ENCODE peak calls at places on chromosomes 5 and 9, in seven cellular contexts. X is colonic mucosa; V is endodermal cell; U is HCT116; P is CD8-positive, alpha-beta memory T cell; D is pancreas; O is psoas muscle. C is an unnamed sample. For H3K9me3, the result is how much of the 10 kb centered on the place peaks cover.

GRCh38 chr9:21801683-21802417 is 586 bp upstream of the MTAP start:
- DNase-seq in P (peak), D (peak), O (peak), X (peak), U (peak), V (peak), C (peak)

GRCh38 chr9:19231126-19232035 is 888 bp downstream of the DENND4C start:
- DNase-seq in P (no peak), D (no peak), O (no peak), V (no peak), U (no peak), X (peak), C (peak)

GRCh38 chr5:1549631-1550030 is 25.9 kb upstream of the LPCAT1 start:
- DNase-seq in U (no peak), O (no peak), P (no peak), X (no peak), D (no peak), V (no peak), C (no peak)

GRCh38 chr5:172428224-172429166 is 25.8 kb downstream of the SH3PXD2B start:
- DNase-seq in X (no peak), U (no peak), D (no peak), O (no peak), P (no peak), V (no peak), C (no peak)

GRCh38 chr9:36063804-36064447 is 27.2 kb downstream of the RECK start:
- DNase-seq in U (no peak), X (no peak), O (no peak), P (no peak), D (no peak), V (no peak), C (no peak)

GRCh38 chr5:82413302-82414042 is 135.3 kb upstream of the RPS23 start:
- DNase-seq in U (no peak), V (no peak), X (no peak), P (no peak), O (no peak), D (no peak), C (no peak)

GRCh38 chr5:374631-375335 is 53.3 kb downstream of the AHRR start:
- DNase-seq in V (peak), P (no peak), O (no peak), D (no peak), U (no peak), X (peak), C (peak)

GRCh38 chr9:93895535-93895934 is 59.6 kb downstream of the BARX1 start:
- DNase-seq in O (no peak), D (peak), U (no peak), P (peak), V (peak), X (no peak), C (peak)

GRCh38 chr5:87383216-87383615 is 29.5 kb downstream of the CCNH start:
- DNase-seq in U (no peak), D (no peak), P (no peak), O (no peak), V (no peak), X (no peak), C (no peak)

GRCh38 chr9:35001285-35001677 is 11.7 kb downstream of the DNAJB5 start:
- DNase-seq in D (no peak), P (no peak), V (no peak), O (no peak), X (no peak), U (no peak), C (no peak)

GRCh38 chr5:51433052-51433710 is 49.9 kb downstream of the ISL1 start:
- DNase-seq in V (no peak), D (no peak), U (peak), X (no peak), P (no peak), O (no peak), C (no peak)

GRCh38 chr5:5699062-5699461 is 276.6 kb downstream of the ICE1 start:
- DNase-seq in X (no peak), O (no peak), P (no peak), V (peak), D (no peak), U (no peak), C (no peak)

GRCh38 chr5:74837115-74837514 is 29.1 kb downstream of the FAM169A start:
- DNase-seq in U (no peak), X (no peak), O (no peak), V (no peak), P (no peak), D (no peak), C (no peak)

GRCh38 chr9:8160787-8161186 is 361.2 kb upstream of the DMAC1 start:
- DNase-seq in O (no peak), P (no peak), X (no peak), V (no peak), D (no peak), U (no peak), C (no peak)

GRCh38 chr5:161804263-161804662 is 43.7 kb upstream of the GABRA1 start:
- DNase-seq in U (no peak), V (peak), X (no peak), P (no peak), D (no peak), O (no peak), C (no peak)

GRCh38 chr5:118553662-118554061 is 434.7 kb downstream of the DTWD2 start:
- DNase-seq in U (no peak), V (no peak), X (no peak), P (no peak), D (no peak), O (peak), C (no peak)

GRCh38 chr9:12426198-12426864 is 266.9 kb upstream of the TYRP1 start:
- DNase-seq in D (no peak), O (no peak), U (no peak), V (peak), X (no peak), P (no peak), C (no peak)

GRCh38 chr5:89083791-89084190 is 200.8 kb upstream of the MEF2C start:
- DNase-seq in X (no peak), D (no peak), P (no peak), O (no peak), U (no peak), V (no peak), C (no peak)

GRCh38 chr9:121121582-121122087 is 46.9 kb downstream of the CNTRL start:
- DNase-seq in V (peak), P (peak), O (peak), D (peak), X (peak), U (peak), C (peak)

GRCh38 chr9:116337015-116337414 is 183.4 kb downstream of the PAPPA start:
- DNase-seq in D (no peak), P (no peak), V (peak), O (no peak), X (no peak), U (no peak), C (no peak)

GRCh38 chr9:134566196-134566822 is 75.3 kb upstream of the COL5A1 start:
- DNase-seq in U (no peak), P (no peak), D (no peak), X (no peak), V (peak), O (no peak), C (no peak)

GRCh38 chr5:175860531-175861045 is 10.8 kb upstream of the CPLX2 start:
- DNase-seq in D (no peak), O (no peak), U (no peak), V (no peak), P (no peak), X (no peak), C (no peak)

GRCh38 chr5:133385346-133385745 is 227.0 kb downstream of the FSTL4 start:
- DNase-seq in P (no peak), O (no peak), X (no peak), U (no peak), V (no peak), D (no peak), C (no peak)

GRCh38 chr9:122463828-122464632 is 13.7 kb downstream of the OR1J1 start:
- DNase-seq in O (no peak), P (no peak), D (no peak), U (peak), V (peak), X (no peak), C (no peak)

GRCh38 chr9:36207546-36208012 is 16.9 kb downstream of the CLTA start:
- DNase-seq in P (no peak), U (no peak), X (no peak), O (no peak), D (no peak), V (no peak), C (no peak)

GRCh38 chr5:73694089-73694488 is 68.1 kb downstream of the ARHGEF28 start:
- DNase-seq in P (no peak), D (no peak), X (no peak), O (no peak), U (no peak), V (no peak), C (no peak)

GRCh38 chr5:746258-746761 is 38.2 kb downstream of the ZDHHC11B start:
- DNase-seq in D (peak), V (no peak), X (no peak), O (no peak), P (no peak), U (no peak), C (no peak)

GRCh38 chr5:78509884-78510769 is 138.4 kb downstream of the LHFPL2 start:
- DNase-seq in V (peak), U (no peak), D (peak), O (peak), X (peak), P (no peak), C (peak)

GRCh38 chr5:113510836-113511451 is 2.5 kb upstream of the YTHDC2 start:
- DNase-seq in U (peak), P (no peak), O (no peak), D (no peak), V (no peak), X (no peak), C (no peak)

GRCh38 chr9:125262217-125262991 is 778 bp downstream of the GAPVD1 start:
- DNase-seq in X (no peak), U (no peak), O (no peak), V (no peak), D (no peak), P (no peak), C (no peak)

GRCh38 chr9:92714016-92714415 is 44.1 kb upstream of the IPPK start:
- DNase-seq in V (no peak), P (no peak), U (no peak), D (no peak), X (no peak), O (no peak), C (no peak)

GRCh38 chr9:80485420-80485819 is 913.7 kb downstream of the TLE4 start:
- DNase-seq in P (no peak), X (no peak), D (no peak), V (no peak), O (no peak), U (no peak), C (no peak)

GRCh38 chr5:68500828-68501227 is 285.3 kb downstream of the PIK3R1 start:
- DNase-seq in X (no peak), O (no peak), V (no peak), U (no peak), D (no peak), P (no peak), C (no peak)

GRCh38 chr5:89597878-89598277 is 714.9 kb upstream of the MEF2C start:
- DNase-seq in U (no peak), V (no peak), P (no peak), X (no peak), D (no peak), O (no peak), C (no peak)

GRCh38 chr9:92496401-92496800 is 14.1 kb upstream of the ASPN start:
- DNase-seq in V (no peak), P (no peak), D (no peak), U (no peak), X (no peak), O (no peak), C (no peak)

GRCh38 chr9:90813523-90813922 is 11.9 kb downstream of the SYK start:
- DNase-seq in X (no peak), V (no peak), D (no peak), O (no peak), U (no peak), P (no peak), C (no peak)

GRCh38 chr9:114287001-114287762 is 35.7 kb upstream of the ORM1 start:
- DNase-seq in X (no peak), O (peak), P (peak), D (no peak), U (no peak), V (peak), C (no peak)

DNA sequence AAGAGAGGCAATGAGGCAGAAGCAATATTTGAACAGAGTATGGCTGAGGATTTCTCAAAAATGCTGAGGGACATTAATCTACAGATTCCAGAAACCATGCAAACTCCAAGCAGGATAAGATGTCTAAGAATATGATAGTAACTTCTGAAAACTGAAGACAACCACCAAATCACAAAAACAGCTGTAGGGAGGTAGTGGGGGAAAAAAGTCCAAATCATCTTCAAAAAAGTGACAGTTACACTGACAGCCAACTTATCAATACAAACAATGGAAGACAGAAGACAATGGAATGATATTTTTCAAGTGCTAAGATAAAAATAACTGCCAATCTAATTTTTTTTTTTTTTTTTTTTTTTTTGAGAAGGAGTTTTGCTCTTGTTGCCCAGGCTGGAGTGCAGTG is 30.5 kb downstream of the CMYA5 start:
- DNase-seq in U (no peak), P (no peak), O (no peak), X (no peak), D (no peak), V (no peak), C (no peak)
- H3K27ac ChIP-seq in U (no peak), P (no peak), O (peak), X (no peak), D (no peak), V (no peak), C (no peak)

GRCh38 chr9:137971477-137972138 is 94.0 kb downstream of the CACNA1B start:
- DNase-seq in P (no peak), D (no peak), X (no peak), U (no peak), O (no peak), V (peak), C (no peak)
- H3K9me3 ChIP-seq in P (under half), D (under half), X (under half), U (under half), O (under half), V (under half), C (under half)

GRCh38 chr9:137723396-137724113 is 104.8 kb downstream of the EHMT1 start:
- DNase-seq in V (no peak), D (no peak), U (no peak), X (no peak), P (peak), O (no peak), C (no peak)

GRCh38 chr9:137721479-137721878 is 102.7 kb downstream of the EHMT1 start:
- DNase-seq in O (no peak), V (no peak), P (no peak), U (no peak), X (no peak), D (no peak), C (no peak)

GRCh38 chr9:137724114-137724445 is 105.3 kb downstream of the EHMT1 start:
- DNase-seq in P (no peak), D (no peak), X (no peak), O (no peak), V (peak), U (no peak), C (no peak)

GRCh38 chr9:137721899-137722298 is 103.1 kb downstream of the EHMT1 start:
- DNase-seq in U (no peak), V (no peak), P (no peak), X (no peak), O (no peak), D (no peak), C (no peak)

DNA sequence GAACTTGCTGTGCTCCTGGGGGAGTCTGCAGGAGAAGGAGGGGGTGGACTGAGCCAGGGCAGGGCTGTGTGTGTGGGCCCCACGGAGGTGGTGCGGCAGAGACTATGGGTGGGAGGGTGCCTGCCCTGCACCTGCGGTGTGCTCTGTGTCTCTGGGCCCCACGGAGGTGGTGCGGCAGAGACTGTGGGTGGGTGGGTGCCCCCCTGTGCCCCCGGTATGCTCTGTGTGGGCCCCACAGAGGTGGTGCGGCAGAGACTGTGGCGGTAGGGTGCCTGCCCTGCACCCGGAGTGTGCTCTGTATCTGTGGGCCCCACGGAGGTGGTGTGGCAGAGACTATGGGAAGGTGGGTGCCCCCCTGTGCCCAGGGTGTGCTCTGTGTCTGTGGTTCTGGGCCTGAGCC is 103.7 kb downstream of the EHMT1 start:
- DNase-seq in X (no peak), D (no peak), V (no peak), U (no peak), O (no peak), P (no peak), C (no peak)
- H3K27ac ChIP-seq in X (no peak), D (no peak), V (no peak), U (no peak), O (no peak), P (no peak), C (no peak)

DNA sequence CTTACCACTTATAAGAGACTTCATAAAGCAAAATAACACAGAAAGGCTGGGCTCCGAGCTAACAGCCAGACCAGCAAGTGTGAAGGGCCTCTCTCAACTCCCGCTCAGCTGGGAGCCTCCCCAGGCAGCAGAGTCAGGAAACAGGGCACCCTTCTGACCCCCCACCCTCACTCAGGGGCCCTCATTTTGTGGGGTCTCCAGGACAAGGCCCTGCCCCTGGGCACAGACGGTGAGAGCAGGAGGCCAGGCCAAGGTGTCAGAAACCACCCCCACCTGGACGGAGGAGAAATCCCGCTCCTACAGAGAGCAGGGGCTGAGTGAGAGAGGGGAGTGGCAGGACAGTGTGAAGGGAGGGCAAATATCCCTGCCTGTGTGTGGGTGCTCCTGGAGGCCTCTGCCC is 135.8 kb upstream of the FOXD4L5 start:
- DNase-seq in X (no peak), D (no peak), P (no peak), V (no peak), U (no peak), O (no peak), C (no peak)
- H3K9me3 ChIP-seq in X (under half), D (under half), P (under half), V (under half), U (under half), O (under half), C (under half)

GRCh38 chr9:129126789-129127618 is 15.8 kb downstream of the PTPA start:
- DNase-seq in P (no peak), O (no peak), V (peak), X (no peak), U (no peak), D (no peak), C (no peak)

GRCh38 chr9:129122133-129122532 is 10.9 kb downstream of the PTPA start:
- DNase-seq in D (no peak), O (no peak), U (no peak), V (no peak), X (no peak), P (no peak), C (no peak)

GRCh38 chr9:129124507-129125069 is 13.4 kb downstream of the PTPA start:
- DNase-seq in X (no peak), U (no peak), P (no peak), O (no peak), D (no peak), V (no peak), C (no peak)

GRCh38 chr9:129128689-129129088 is 17.5 kb downstream of the PTPA start:
- DNase-seq in D (no peak), U (no peak), P (no peak), V (no peak), O (no peak), X (no peak), C (no peak)

GRCh38 chr9:129125478-129125877 is 14.3 kb downstream of the PTPA start:
- DNase-seq in U (peak), V (no peak), D (no peak), P (no peak), O (no peak), X (no peak), C (no peak)
- H3K27ac ChIP-seq in U (no peak), V (no peak), D (no peak), P (no peak), O (no peak), X (no peak), C (no peak)

C was measured in transverse colon.